ENCODE peak calls at places on chromosomes 16 and 17, in six cellular contexts. L is body of pancreas, E is uterus, D is brain microvascular endothelial cell, P is cardiac muscle cell, H is keratinocyte. Z is an unnamed sample.

GRCh38 chr16:70410736-70411135 is 28.2 kb downstream of the ST3GAL2 start:
- DNase-seq in L (no peak), E (no peak), D (no peak), P (no peak), H (no peak), Z (no peak)

GRCh38 chr17:17416007-17416399 is 60.8 kb upstream of the MED9 start:
- DNase-seq in L (no peak), E (no peak), D (peak; percentile 63), P (peak; percentile 19), H (no peak), Z (peak; percentile 94)

GRCh38 chr16:68700120-68700519 is 37.0 kb upstream of the CDH1 start:
- DNase-seq in L (no peak), E (no peak), D (no peak), P (no peak), H (no peak), Z (peak; percentile 33)

GRCh38 chr17:72378414-72379395 is 257.9 kb downstream of the SOX9 start:
- DNase-seq in L (no peak), E (no peak), D (no peak), P (no peak), H (no peak), Z (no peak)

GRCh38 chr17:4144411-4144747 is 1.4 kb downstream of the CYB5D2 start:
- DNase-seq in L (no peak), E (no peak), D (no peak), P (no peak), H (no peak), Z (no peak)

GRCh38 chr16:84482001-84482891 is 22.2 kb downstream of the MEAK7 start:
- DNase-seq in L (no peak), E (no peak), D (no peak), P (no peak), H (no peak), Z (no peak)

GRCh38 chr16:78577597-78577996 is 478.1 kb downstream of the WWOX start:
- DNase-seq in L (no peak), E (no peak), D (no peak), P (no peak), H (no peak), Z (no peak)

GRCh38 chr16:73329363-73330306 is 281.7 kb upstream of the ZFHX3 start:
- DNase-seq in L (peak; percentile 20), E (no peak), D (no peak), P (peak; percentile 75), H (no peak), Z (no peak)

GRCh38 chr16:49748322-49748721 is 107.6 kb downstream of the ZNF423 start:
- DNase-seq in L (peak; percentile 39), E (peak; percentile 75), D (no peak), P (no peak), H (no peak), Z (peak; percentile 64)

GRCh38 chr17:49021095-49021767 is 24.0 kb downstream of the IGF2BP1 start:
- DNase-seq in L (no peak), E (no peak), D (peak; percentile 42), P (no peak), H (no peak), Z (peak; percentile 52)

GRCh38 chr17:15261063-15261817 is 3.9 kb downstream of the PMP22 start:
- DNase-seq in L (peak; percentile 55), E (peak; percentile 64), D (peak; percentile 57), P (peak; percentile 80), H (no peak), Z (peak; percentile 70)

GRCh38 chr17:18332909-18333489 is 17.9 kb downstream of the SMCR8 start:
- DNase-seq in L (no peak), E (no peak), D (no peak), P (no peak), H (no peak), Z (peak; percentile 9)

GRCh38 chr17:15436399-15437369 is 30.7 kb downstream of the CDRT4 start:
- DNase-seq in L (peak; percentile 40), E (peak; percentile 82), D (no peak), P (no peak), H (no peak), Z (peak; percentile 70)

GRCh38 chr16:17803625-17804410 is 333.1 kb upstream of the XYLT1 start:
- DNase-seq in L (no peak), E (no peak), D (peak; percentile 74), P (no peak), H (no peak), Z (peak; percentile 12)

GRCh38 chr17:1452836-1453235 is 3.2 kb downstream of the CRK start:
- DNase-seq in L (no peak), E (no peak), D (no peak), P (no peak), H (no peak), Z (no peak)

GRCh38 chr16:22300427-22301071 is 3.3 kb downstream of the POLR3E start:
- DNase-seq in L (peak; percentile 80), E (no peak), D (peak; percentile 45), P (peak; percentile 65), H (no peak), Z (peak; percentile 64)

GRCh38 chr16:25413962-25414361 is 156.3 kb upstream of the ZKSCAN2 start:
- DNase-seq in L (no peak), E (no peak), D (no peak), P (no peak), H (no peak), Z (peak; percentile 3)

GRCh38 chr17:47212458-47212857 is 3.3 kb downstream of the MYL4 start:
- DNase-seq in L (no peak), E (no peak), D (no peak), P (peak; percentile 25), H (no peak), Z (no peak)

GRCh38 chr17:47208744-47209488 is at the start of gene MYL4:
- DNase-seq in L (no peak), E (no peak), D (no peak), P (peak; percentile 96), H (no peak), Z (no peak)

GRCh38 chr17:47210105-47210504 is 957 bp downstream of the MYL4 start:
- DNase-seq in L (no peak), E (no peak), D (no peak), P (peak; percentile 89), H (no peak), Z (no peak)

GRCh38 chr17:47207143-47208067 is 1.7 kb upstream of the MYL4 start:
- DNase-seq in L (no peak), E (no peak), D (no peak), P (no peak), H (no peak), Z (no peak)

GRCh38 chr17:47209499-47209898 is 351 bp downstream of the MYL4 start:
- DNase-seq in L (no peak), E (no peak), D (no peak), P (no peak), H (no peak), Z (no peak)
- H3K4me3 ChIP-seq in L (no peak overlapping the region), E (no peak overlapping the region), D (no peak overlapping the region), P (peak overlapping the region; percentile 82), H (no peak overlapping the region), Z (no peak overlapping the region)

DNA sequence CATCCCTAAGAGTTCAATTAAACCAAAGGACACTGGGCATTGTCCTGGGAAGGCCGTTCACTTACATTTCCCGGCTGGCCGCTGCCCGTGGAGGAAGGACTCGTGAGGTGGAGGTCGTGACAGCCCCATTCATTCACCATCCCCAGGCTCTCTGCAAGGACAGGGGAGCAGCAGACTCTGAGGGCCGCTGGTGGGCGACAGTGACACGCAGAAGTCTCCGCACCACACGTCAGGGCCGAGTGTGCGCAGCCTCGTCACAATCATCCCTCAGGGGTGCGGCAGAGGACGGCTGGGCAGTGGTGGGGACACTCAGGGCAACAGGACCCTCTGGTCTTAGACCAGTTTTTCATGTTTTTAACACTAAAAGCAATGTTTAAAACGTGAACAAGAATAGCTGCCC is 21.7 kb downstream of the UNKL start:
- DNase-seq in L (no peak), E (no peak), D (no peak), P (no peak), H (no peak), Z (no peak)
- TF ChIP-seq CTCF in L (no peak), E (no peak), D (no peak), P (no peak), H (no peak), Z (no peak)

DNA sequence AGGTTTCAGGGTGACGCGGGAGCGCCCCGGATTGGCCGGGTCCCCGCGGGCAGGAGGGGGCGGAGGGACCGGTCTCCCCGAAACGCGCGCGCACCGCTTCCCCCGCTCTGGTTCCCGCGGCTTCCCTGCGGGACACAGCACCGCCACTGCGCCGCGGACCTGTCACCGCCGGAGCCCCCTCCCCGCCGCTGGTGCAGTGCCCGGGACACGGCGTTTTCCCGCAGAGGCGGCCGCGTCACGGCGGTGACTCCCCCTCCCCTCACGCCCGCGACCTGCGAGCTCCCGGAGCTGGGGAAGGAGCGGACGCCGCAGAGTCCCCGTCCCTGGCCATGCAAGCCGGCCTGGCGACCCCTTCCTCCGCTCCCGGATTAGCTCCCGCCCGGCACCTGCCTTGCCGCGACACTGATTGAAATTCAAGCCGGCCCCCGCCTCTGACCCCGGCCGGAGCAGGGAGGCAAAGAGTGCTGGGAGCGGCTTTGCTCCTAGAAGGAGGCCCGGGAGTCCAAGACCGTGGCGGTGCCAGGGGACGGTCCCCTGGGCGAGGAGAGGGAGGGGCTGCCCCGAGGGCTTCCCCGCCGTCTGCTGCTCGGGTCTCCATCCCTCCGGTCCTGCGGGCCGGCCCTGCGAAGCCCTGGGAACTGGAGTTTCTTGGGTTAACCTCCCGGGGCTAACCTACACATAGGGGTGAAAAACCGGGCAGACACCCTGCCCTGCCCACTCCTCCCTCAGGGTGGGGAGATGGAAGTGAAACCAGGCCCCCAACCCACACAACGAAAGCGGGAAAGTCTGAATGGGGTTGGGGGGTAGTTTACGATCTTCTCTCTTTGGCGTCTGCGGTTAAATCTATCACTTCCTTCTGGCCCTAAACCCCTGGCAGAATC is 997 bp downstream of the RHBDL3 start:
- DNase-seq in L (peak; percentile 24), E (no peak), D (no peak), P (peak; percentile 69), H (no peak), Z (no peak)
- H3K4me3 ChIP-seq in L (peak overlapping the region; percentile 27), E (peak overlapping the region; percentile 46), D (peak overlapping the region; percentile 40), P (peak overlapping the region; percentile 49), H (peak overlapping the region; percentile 23), Z (peak overlapping the region; percentile 39)

GRCh38 chr16:55623640-55624039 is 32.1 kb upstream of the SLC6A2 start:
- DNase-seq in L (no peak), E (no peak), D (no peak), P (no peak), H (no peak), Z (no peak)

GRCh38 chr16:55621771-55622170 is 34.0 kb upstream of the SLC6A2 start:
- DNase-seq in L (no peak), E (no peak), D (no peak), P (no peak), H (no peak), Z (no peak)

GRCh38 chr16:55624696-55625095 is 31.1 kb upstream of the SLC6A2 start:
- DNase-seq in L (no peak), E (no peak), D (no peak), P (no peak), H (no peak), Z (no peak)

GRCh38 chr16:55622302-55622701 is 33.5 kb upstream of the SLC6A2 start:
- DNase-seq in L (no peak), E (no peak), D (no peak), P (no peak), H (no peak), Z (no peak)

DNA sequence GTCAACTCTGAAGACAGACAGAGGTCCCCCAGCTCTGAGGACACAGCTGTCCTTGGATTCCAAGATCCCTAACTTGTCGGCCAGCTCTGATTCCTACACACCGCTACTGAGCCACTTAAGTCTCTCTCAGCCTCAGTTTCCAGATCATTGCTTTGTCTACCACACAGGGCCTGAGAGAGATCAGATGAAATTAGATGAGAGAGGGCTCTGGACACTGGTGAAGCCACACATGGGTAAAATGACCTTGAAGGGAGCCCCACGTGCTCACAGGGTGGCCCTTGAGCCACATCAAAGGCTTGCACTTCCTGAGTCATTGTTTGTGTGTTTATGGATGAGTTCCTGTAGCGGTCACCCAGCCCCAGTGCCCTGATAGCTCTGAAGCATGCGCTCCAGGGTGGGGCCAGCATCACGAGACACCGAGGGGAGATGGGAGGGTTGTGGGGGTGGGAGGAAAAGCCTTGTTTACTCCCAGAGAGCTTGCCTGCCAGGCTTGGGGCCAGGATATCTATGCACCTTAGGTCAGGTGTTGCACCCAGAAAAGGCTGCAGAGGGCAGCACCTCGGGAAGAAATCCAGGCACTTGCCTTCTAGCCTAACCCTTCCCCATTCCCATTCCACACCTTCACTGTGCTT is 32.7 kb upstream of the SLC6A2 start:
- DNase-seq in L (no peak), E (no peak), D (no peak), P (peak; percentile 43), H (no peak), Z (peak; percentile 5)
- TF ChIP-seq CTCF in L (no peak), E (no peak), D (peak; percentile 32), P (peak; percentile 8), H (peak; percentile 67), Z (no peak)